ENCODE peak calls at places on chromosome 21, in five cellular contexts. D is MM.1S, V is dorsolateral prefrontal cortex, R is K562, M is SK-N-SH. B is an unnamed sample. For H3K27me3, the result is how much of the 10 kb centered on the place peaks cover.

GRCh38 chr21:30676737-30677136 is 34.1 kb downstream of the KRTAP20-3 start:
- DNase-seq in D (no peak), V (no peak), R (no peak), M (no peak), B (no peak)

GRCh38 chr21:16420086-16420724 is 690.4 kb downstream of the USP25 start:
- DNase-seq in D (no peak), V (no peak), R (no peak), M (peak), B (peak)

GRCh38 chr21:35751171-35751570 is 309.2 kb downstream of the SETD4 start:
- DNase-seq in D (no peak), V (no peak), R (no peak), M (no peak), B (no peak)

GRCh38 chr21:39444406-39445145 is 1.0 kb downstream of the LCA5L start:
- DNase-seq in D (no peak), V (peak), R (no peak), M (peak), B (peak)

GRCh38 chr21:39564200-39564599 is 48.5 kb upstream of the B3GALT5 start:
- DNase-seq in D (no peak), V (peak), R (no peak), M (peak), B (no peak)

GRCh38 chr21:35764077-35764476 is 296.2 kb downstream of the SETD4 start:
- DNase-seq in D (no peak), V (no peak), R (no peak), M (no peak), B (no peak)

GRCh38 chr21:31526040-31526439 is 133.5 kb upstream of the SOD1 start:
- DNase-seq in D (no peak), V (no peak), R (no peak), M (no peak), B (no peak)

GRCh38 chr21:23384679-23385078 is 2222.6 kb downstream of the MRPL39 start:
- DNase-seq in D (no peak), V (no peak), R (no peak), M (no peak), B (no peak)

GRCh38 chr21:38769253-38769780 is 36.4 kb upstream of the ETS2 start:
- DNase-seq in D (no peak), V (no peak), R (no peak), M (no peak), B (peak)

GRCh38 chr21:31730687-31731111 is 1.2 kb downstream of the SCAF4 start:
- DNase-seq in D (no peak), V (no peak), R (peak), M (no peak), B (no peak)

GRCh38 chr21:43207043-43207315 is 38.2 kb downstream of the CRYAA start:
- DNase-seq in D (no peak), V (no peak), R (no peak), M (no peak), B (no peak)

GRCh38 chr21:18069875-18070274 is 174.8 kb upstream of the CHODL start:
- DNase-seq in D (no peak), V (no peak), R (no peak), M (no peak), B (no peak)

GRCh38 chr21:15964181-15964855 is 234.5 kb downstream of the USP25 start:
- DNase-seq in D (no peak), V (no peak), R (no peak), M (no peak), B (no peak)

GRCh38 chr21:38487906-38488639 is 10.2 kb downstream of the ERG start:
- DNase-seq in D (no peak), V (no peak), R (no peak), M (no peak), B (no peak)

GRCh38 chr21:35857082-35857481 is 203.2 kb downstream of the SETD4 start:
- DNase-seq in D (no peak), V (no peak), R (no peak), M (no peak), B (no peak)

GRCh38 chr21:35942211-35943144 is 117.8 kb downstream of the SETD4 start:
- DNase-seq in D (no peak), V (no peak), R (no peak), M (no peak), B (no peak)

GRCh38 chr21:19256934-19257660 is 853.5 kb upstream of the TMPRSS15 start:
- DNase-seq in D (no peak), V (no peak), R (no peak), M (no peak), B (no peak)

GRCh38 chr21:17775431-17776126 is 43.6 kb downstream of the C21orf91 start:
- DNase-seq in D (no peak), V (no peak), R (no peak), M (no peak), B (no peak)

GRCh38 chr21:36732217-36732616 is 33.3 kb downstream of the SIM2 start:
- DNase-seq in D (no peak), V (no peak), R (peak), M (no peak), B (no peak)

GRCh38 chr21:35641271-35642016 is 418.9 kb downstream of the SETD4 start:
- DNase-seq in D (no peak), V (no peak), R (no peak), M (no peak), B (no peak)

GRCh38 chr21:45970674-45971486 is 10.7 kb upstream of the COL6A1 start:
- DNase-seq in D (peak), V (no peak), R (peak), M (peak), B (no peak)

GRCh38 chr21:35075546-35075945 is 26.4 kb upstream of the RUNX1 start:
- DNase-seq in D (no peak), V (no peak), R (no peak), M (no peak), B (no peak)

GRCh38 chr21:33019516-33019884 is 6.2 kb upstream of the OLIG2 start:
- DNase-seq in D (no peak), V (no peak), R (no peak), M (no peak), B (no peak)
- H3K27me3 ChIP-seq in D (half or more), V (half or more), R (half or more), M (half or more), B (under half)

DNA sequence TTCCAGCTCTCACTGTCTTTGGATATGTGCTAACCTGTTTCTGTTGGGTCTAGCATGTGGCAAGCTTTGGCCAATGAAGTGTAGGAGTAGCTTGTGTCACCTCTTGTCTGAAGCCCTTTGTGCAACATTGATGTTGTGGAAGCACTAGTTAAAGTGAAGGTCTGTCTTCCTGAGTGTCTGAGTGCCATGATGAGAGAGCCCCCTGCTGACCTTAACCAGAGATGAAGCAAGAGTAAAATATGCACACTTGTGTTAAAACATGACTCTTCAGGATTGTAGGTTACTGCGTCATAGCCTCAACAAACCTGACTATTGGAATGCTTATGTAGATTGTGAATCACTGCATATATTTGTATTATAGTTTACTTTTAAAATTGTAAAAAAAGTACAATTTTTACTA is 103.7 kb downstream of the NCAM2 start:
- DNase-seq in D (peak), V (no peak), R (peak), M (peak), B (no peak)
- TF ChIP-seq CTCF in D (peak), V (peak), R (peak), M (peak), B (no peak)

DNA sequence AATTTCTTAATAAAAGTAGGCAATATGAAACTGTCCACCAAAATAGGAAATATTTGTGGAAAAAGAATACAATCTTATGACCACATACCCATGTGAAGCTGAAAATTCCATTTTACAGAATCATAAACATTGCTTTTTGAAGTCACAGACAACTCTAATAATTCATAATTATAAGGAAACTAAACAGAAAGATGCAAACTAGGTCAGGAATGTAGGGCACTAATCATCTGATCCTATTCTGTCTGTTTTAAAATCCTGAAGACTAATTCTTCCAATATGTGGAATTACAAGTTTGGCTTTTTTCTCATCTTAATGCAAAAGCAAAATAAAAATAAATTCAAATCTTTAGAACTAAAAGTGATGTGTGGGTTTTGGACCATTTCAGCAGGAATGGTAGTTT is 528.6 kb downstream of the LTN1 start:
- DNase-seq in D (no peak), V (no peak), R (no peak), M (no peak), B (no peak)
- H3K27me3 ChIP-seq in D (under half), V (under half), R (under half), M (under half), B (under half)

GRCh38 chr21:25862112-25862511 is 127.3 kb downstream of the GABPA start:
- DNase-seq in D (no peak), V (no peak), R (no peak), M (no peak), B (no peak)

GRCh38 chr21:25863031-25863430 is 128.3 kb downstream of the GABPA start:
- DNase-seq in D (no peak), V (no peak), R (no peak), M (no peak), B (no peak)

GRCh38 chr21:25863747-25864146 is 129.0 kb downstream of the GABPA start:
- DNase-seq in D (no peak), V (no peak), R (no peak), M (no peak), B (no peak)

GRCh38 chr21:25859264-25859931 is 124.6 kb downstream of the GABPA start:
- DNase-seq in D (no peak), V (no peak), R (no peak), M (no peak), B (no peak)

DNA sequence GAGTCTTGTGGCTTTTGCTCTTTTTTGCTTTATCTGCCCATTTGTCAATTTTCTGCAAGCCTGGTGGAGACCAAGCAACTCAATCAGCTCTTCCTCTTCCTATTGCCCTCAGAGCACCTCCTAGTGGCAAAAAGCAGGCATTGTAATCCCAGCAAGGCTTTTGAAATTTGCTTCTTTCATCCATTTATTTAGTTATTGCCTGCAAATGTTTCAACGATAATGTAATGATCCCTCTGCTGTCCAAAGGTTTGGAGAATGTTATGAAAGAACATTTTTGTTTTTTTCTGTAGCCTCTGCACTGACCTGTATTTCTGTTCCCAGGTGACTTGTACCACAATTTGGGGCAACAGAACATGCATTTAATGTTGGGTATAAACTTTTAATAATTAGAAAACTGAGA is 127.8 kb downstream of the GABPA start:
- DNase-seq in D (peak), V (no peak), R (peak), M (no peak), B (no peak)
- TF ChIP-seq CTCF in D (peak), V (peak), R (peak), M (peak), B (no peak)

DNA sequence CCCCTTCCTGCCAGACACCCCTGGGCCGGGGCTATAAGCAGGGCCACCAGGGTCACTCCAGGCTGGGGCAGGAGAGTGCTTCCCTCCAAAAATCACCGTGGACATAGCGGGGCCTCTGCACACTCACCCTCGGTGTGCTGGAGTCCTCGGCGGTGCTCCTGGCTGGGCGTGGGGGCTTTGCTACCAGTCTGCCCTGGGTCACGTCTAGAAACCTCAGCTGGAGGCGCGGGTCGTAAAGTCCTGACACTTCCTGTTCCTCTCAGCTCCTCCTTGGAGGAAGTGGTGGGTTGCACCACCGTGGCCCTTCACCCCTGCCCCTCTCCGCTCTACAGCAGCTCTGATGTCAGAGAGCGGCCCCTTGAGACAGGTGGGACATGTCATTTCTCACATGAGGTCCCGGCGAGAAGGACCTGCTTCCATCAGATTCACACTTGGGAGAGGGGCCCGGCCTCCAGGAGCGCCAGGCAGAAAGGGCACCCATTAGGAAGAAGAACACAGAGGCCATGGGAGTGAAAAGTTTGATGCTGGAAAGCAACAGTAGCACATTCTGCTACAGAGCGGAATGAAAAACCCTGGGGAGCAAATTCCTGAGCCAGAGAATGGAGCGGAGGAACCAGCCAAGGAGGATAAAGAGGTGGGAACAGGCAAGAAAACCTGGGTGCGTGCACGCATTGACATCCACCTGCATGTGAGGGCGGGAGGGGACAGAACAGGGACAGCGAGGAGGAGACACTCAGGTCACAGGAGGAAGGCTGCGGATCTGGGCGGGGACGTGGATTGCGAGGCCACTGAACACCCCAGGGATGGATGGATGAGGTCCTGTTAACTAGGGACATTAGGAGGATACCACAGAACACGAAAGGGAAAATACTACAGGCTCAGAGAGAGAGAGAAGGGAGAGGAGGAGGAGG is at the start of gene ITGB2:
- DNase-seq in D (no peak), V (no peak), R (no peak), M (no peak), B (no peak)
- H3K27me3 ChIP-seq in D (half or more), V (under half), R (half or more), M (under half), B (under half)

DNA sequence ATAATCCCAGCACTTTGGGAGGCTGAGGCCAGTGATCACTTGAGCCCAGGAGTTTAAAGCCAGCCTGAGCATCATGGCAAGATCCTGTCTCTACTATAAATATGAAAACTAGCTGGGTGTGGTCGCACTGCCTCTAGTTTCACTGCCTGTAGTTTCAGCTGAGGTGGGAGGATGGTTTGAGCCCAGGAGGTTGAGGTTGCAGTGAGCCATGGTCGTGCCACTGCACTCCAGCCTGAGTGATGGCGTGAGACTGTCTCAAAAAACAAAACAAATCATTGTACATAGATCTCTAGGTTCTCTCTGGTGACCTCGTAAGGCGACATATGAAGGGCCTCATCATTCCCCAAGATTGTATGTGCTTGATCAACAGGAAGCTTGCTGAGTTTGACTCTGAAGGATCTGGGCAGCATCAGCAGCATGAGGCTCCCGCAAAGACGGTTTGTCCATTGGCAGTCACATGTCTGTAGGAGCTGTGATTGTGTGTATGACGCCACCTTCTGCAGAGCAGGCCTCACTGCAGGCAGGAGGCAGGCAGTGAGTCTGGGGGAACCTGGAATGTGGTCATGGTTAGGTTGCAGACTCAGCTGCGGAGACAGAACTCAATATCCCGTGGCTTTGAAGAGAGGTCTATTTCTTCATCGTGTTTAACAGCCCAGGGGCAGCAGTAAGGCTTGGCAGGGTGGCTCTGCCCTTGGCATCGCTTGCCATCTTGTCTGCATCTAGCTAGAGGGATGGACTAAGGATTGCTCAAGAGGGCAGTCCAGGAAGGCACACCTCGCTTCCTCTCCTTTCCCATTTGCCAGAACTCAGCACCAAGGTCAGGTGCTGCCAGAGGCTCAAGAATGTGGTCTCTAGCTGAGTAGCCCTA is 13.9 kb downstream of the ATP5PO start:
- DNase-seq in D (peak), V (peak), R (peak), M (peak), B (peak)
- TF ChIP-seq CTCF in D (peak), V (peak), R (peak), M (peak), B (peak)

DNA sequence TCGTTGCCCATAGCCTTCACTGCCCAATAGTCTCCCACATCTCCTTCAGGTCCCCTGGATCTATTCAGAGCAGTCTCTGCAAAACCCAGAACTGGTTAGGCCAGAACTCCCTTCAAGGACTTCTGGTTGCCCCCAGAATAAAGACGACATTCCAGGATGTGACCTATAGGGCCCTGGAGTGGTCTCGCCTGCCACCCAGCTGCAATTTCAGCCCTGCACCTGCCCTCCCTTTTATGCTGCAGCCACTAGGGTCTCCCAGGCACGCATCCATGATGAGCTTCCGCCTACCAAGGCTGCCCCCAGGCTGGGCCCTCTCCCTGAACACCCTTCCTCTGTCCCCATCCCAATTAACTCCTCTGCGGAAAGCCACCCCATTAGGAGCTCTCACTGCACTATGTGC is 7.2 kb upstream of the TSPEAR start:
- DNase-seq in D (no peak), V (no peak), R (no peak), M (no peak), B (no peak)
- H3K27me3 ChIP-seq in D (half or more), V (under half), R (under half), M (half or more), B (under half)

GRCh38 chr21:41744028-41744940 is 22.6 kb downstream of the RIPK4 start:
- DNase-seq in D (no peak), V (no peak), R (no peak), M (no peak), B (no peak)
- TF ChIP-seq CTCF in D (no peak), V (no peak), R (no peak), M (no peak), B (no peak)